ENCODE peak calls at places on chromosomes 1 and 21, in ten cellular contexts. O is nephron progenitor cell; C is stimulated activated CD4-positive, alpha-beta T cell treated with anti-CD3 and anti-CD28 coated beads, Interleukin-12 subunit alpha, Interleukin-12 subunit beta, amount 100 ng/mL, for 48 hours; V is GM23248; J is fibroblast of pulmonary artery; S is non-pigmented ciliary epithelial cell; R is NCI-H2081; I is ovary; P is AG04450; X is anterior cingulate cortex. Q is an unnamed sample.

GRCh38 chr1:61290525-61290924 is 208.2 kb downstream of the NFIA start:
- DNase-seq in O (no peak), C (no peak), V (no peak), J (no peak), S (no peak), R (no peak), I (no peak), P (no peak), X (no peak), Q (no peak)

GRCh38 chr1:11318982-11319381 is 46.0 kb downstream of the UBIAD1 start:
- DNase-seq in O (no peak), C (no peak), V (no peak), J (no peak), S (no peak), R (no peak), I (no peak), P (no peak), X (no peak), Q (no peak)

GRCh38 chr1:239123243-239123642 is 263.1 kb upstream of the CHRM3 start:
- DNase-seq in O (no peak), C (no peak), V (no peak), J (no peak), S (no peak), R (no peak), I (peak), P (no peak), X (no peak), Q (no peak)

GRCh38 chr1:208885046-208885445 is 640.9 kb upstream of the PLXNA2 start:
- DNase-seq in O (no peak), C (no peak), V (no peak), J (no peak), S (no peak), R (no peak), I (no peak), P (no peak), X (no peak), Q (no peak)

GRCh38 chr1:167631386-167631941 is 1.4 kb downstream of the RCSD1 start:
- DNase-seq in O (no peak), C (no peak), V (no peak), J (no peak), S (no peak), R (no peak), I (no peak), P (no peak), X (no peak), Q (no peak)

GRCh38 chr1:9730096-9730901 is 78.8 kb downstream of the PIK3CD start:
- DNase-seq in O (no peak), C (no peak), V (no peak), J (no peak), S (no peak), R (no peak), I (no peak), P (no peak), X (no peak), Q (no peak)

GRCh38 chr1:183244466-183244865 is 58.4 kb downstream of the LAMC2 start:
- DNase-seq in O (peak), C (no peak), V (peak), J (peak), S (no peak), R (no peak), I (peak), P (no peak), X (no peak), Q (no peak)

GRCh38 chr1:154445040-154445472 is 39.9 kb downstream of the IL6R start:
- DNase-seq in O (no peak), C (no peak), V (peak), J (peak), S (no peak), R (no peak), I (no peak), P (peak), X (no peak), Q (no peak)

GRCh38 chr1:225772323-225772768 is 5.3 kb upstream of the SRP9 start:
- DNase-seq in O (peak), C (peak), V (peak), J (peak), S (peak), R (peak), I (peak), P (peak), X (no peak), Q (no peak)

GRCh38 chr21:28177008-28177603 is 815.6 kb downstream of the LTN1 start:
- DNase-seq in O (no peak), C (no peak), V (no peak), J (no peak), S (no peak), R (no peak), I (no peak), P (no peak), X (no peak), Q (no peak)

GRCh38 chr1:17192394-17193221 is 12.3 kb upstream of the PADI1 start:
- DNase-seq in O (no peak), C (no peak), V (peak), J (peak), S (no peak), R (no peak), I (no peak), P (no peak), X (no peak), Q (no peak)

GRCh38 chr1:156608981-156609380 is 7.7 kb upstream of the GPATCH4 start:
- DNase-seq in O (peak), C (no peak), V (peak), J (no peak), S (no peak), R (peak), I (no peak), P (no peak), X (no peak), Q (no peak)

GRCh38 chr1:114832057-114832456 is 22.6 kb upstream of the SYCP1 start:
- DNase-seq in O (no peak), C (no peak), V (no peak), J (no peak), S (no peak), R (no peak), I (no peak), P (no peak), X (no peak), Q (no peak)

GRCh38 chr21:37198989-37199924 is 67.9 kb downstream of the VPS26C start:
- DNase-seq in O (no peak), C (no peak), V (peak), J (peak), S (peak), R (no peak), I (no peak), P (no peak), X (no peak), Q (no peak)

GRCh38 chr1:119336738-119337315 is 31.8 kb upstream of the HAO2 start:
- DNase-seq in O (no peak), C (no peak), V (no peak), J (peak), S (no peak), R (no peak), I (no peak), P (no peak), X (no peak), Q (no peak)

GRCh38 chr1:39104158-39105060 is 78.3 kb downstream of the NDUFS5 start:
- DNase-seq in O (peak), C (no peak), V (peak), J (no peak), S (no peak), R (no peak), I (peak), P (no peak), X (no peak), Q (no peak)

GRCh38 chr1:184982002-184982954 is 8.0 kb upstream of the NIBAN1 start:
- DNase-seq in O (peak), C (peak), V (peak), J (peak), S (peak), R (peak), I (peak), P (peak), X (no peak), Q (no peak)

GRCh38 chr1:39107891-39108290 is 81.7 kb downstream of the NDUFS5 start:
- DNase-seq in O (no peak), C (no peak), V (peak), J (no peak), S (no peak), R (no peak), I (no peak), P (no peak), X (no peak), Q (no peak)

GRCh38 chr1:2105781-2106524 is 55.7 kb downstream of the PRKCZ start:
- DNase-seq in O (no peak), C (no peak), V (no peak), J (no peak), S (no peak), R (no peak), I (no peak), P (no peak), X (no peak), Q (no peak)

GRCh38 chr1:174242856-174243255 is 83.5 kb downstream of the RABGAP1L start:
- DNase-seq in O (no peak), C (no peak), V (no peak), J (no peak), S (no peak), R (no peak), I (no peak), P (no peak), X (no peak), Q (no peak)

GRCh38 chr1:198437352-198437751 is 103.1 kb downstream of the ATP6V1G3 start:
- DNase-seq in O (no peak), C (no peak), V (peak), J (peak), S (no peak), R (no peak), I (no peak), P (no peak), X (no peak), Q (no peak)

GRCh38 chr21:45011426-45011825 is 63.0 kb upstream of the ADARB1 start:
- DNase-seq in O (no peak), C (no peak), V (no peak), J (no peak), S (no peak), R (no peak), I (no peak), P (no peak), X (no peak), Q (no peak)

GRCh38 chr1:174191255-174191906 is 32.1 kb downstream of the RABGAP1L start:
- DNase-seq in O (no peak), C (no peak), V (peak), J (peak), S (peak), R (no peak), I (no peak), P (peak), X (no peak), Q (no peak)

GRCh38 chr1:3000214-3000613 is 21.1 kb upstream of the ACTRT2 start:
- DNase-seq in O (no peak), C (no peak), V (no peak), J (no peak), S (no peak), R (no peak), I (no peak), P (no peak), X (no peak), Q (no peak)

GRCh38 chr1:228152918-228153258 is 3.2 kb downstream of the GJC2 start:
- DNase-seq in O (no peak), C (no peak), V (no peak), J (no peak), S (no peak), R (no peak), I (no peak), P (no peak), X (no peak), Q (no peak)

GRCh38 chr1:227318852-227319607 is 738 bp upstream of the CDC42BPA start:
- DNase-seq in O (peak), C (no peak), V (peak), J (peak), S (no peak), R (peak), I (peak), P (no peak), X (peak), Q (no peak)

GRCh38 chr21:30306821-30307330 is 13.2 kb downstream of the KRTAP26-1 start:
- DNase-seq in O (no peak), C (no peak), V (no peak), J (no peak), S (no peak), R (peak), I (no peak), P (no peak), X (no peak), Q (no peak)

GRCh38 chr1:167011560-167012191 is 22.6 kb downstream of the MAEL start:
- DNase-seq in O (no peak), C (no peak), V (no peak), J (no peak), S (no peak), R (no peak), I (no peak), P (no peak), X (no peak), Q (no peak)

GRCh38 chr1:59107516-59107915 is 189.4 kb upstream of the FGGY start:
- DNase-seq in O (no peak), C (no peak), V (peak), J (no peak), S (no peak), R (no peak), I (peak), P (no peak), X (no peak), Q (no peak)

GRCh38 chr1:83919872-83920271 is 79.1 kb downstream of the TTLL7 start:
- DNase-seq in O (no peak), C (no peak), V (no peak), J (no peak), S (no peak), R (no peak), I (no peak), P (no peak), X (no peak), Q (no peak)

GRCh38 chr1:205484985-205485967 is 19.2 kb upstream of the CDK18 start:
- DNase-seq in O (peak), C (peak), V (peak), J (peak), S (no peak), R (peak), I (peak), P (no peak), X (no peak), Q (no peak)

GRCh38 chr1:149884433-149885363 is 14.7 kb upstream of the BOLA1 start:
- DNase-seq in O (no peak), C (peak), V (peak), J (peak), S (no peak), R (peak), I (no peak), P (no peak), X (no peak), Q (no peak)

GRCh38 chr1:229940689-229941088 is 126.3 kb upstream of the GALNT2 start:
- DNase-seq in O (no peak), C (no peak), V (peak), J (peak), S (peak), R (no peak), I (no peak), P (no peak), X (no peak), Q (peak)

GRCh38 chr1:70143052-70143659 is 62.2 kb downstream of the LRRC40 start:
- DNase-seq in O (no peak), C (no peak), V (peak), J (peak), S (peak), R (no peak), I (no peak), P (no peak), X (no peak), Q (no peak)

GRCh38 chr1:10789392-10790154 is 6.9 kb downstream of the CASZ1 start:
- DNase-seq in O (peak), C (no peak), V (no peak), J (no peak), S (no peak), R (no peak), I (no peak), P (no peak), X (no peak), Q (no peak)

GRCh38 chr21:20424943-20425342 is 573.3 kb upstream of the NCAM2 start:
- DNase-seq in O (no peak), C (no peak), V (no peak), J (no peak), S (no peak), R (no peak), I (no peak), P (no peak), X (no peak), Q (no peak)